ENCODE peak calls at places on chromosomes 11 and 22, in four cellular contexts. C, W, A and P are unnamed samples.
A peak's percentile ranks its signal among the peaks of the same experiment; 100 is the strongest.

GRCh38 chr11:1263036-1263435 is 40.2 kb downstream of the MUC5B start:
- ATAC-seq in C (no peak), W (peak; percentile 24), A (peak; percentile 33), P (peak; percentile 27)

GRCh38 chr11:117989351-117990102 is 3.3 kb downstream of the IL10RA start:
- ATAC-seq in C (no peak), W (no peak), A (no peak), P (no peak)

GRCh38 chr11:93986716-93987115 is 34.4 kb upstream of the HEPHL1 start:
- ATAC-seq in C (peak; percentile 74), W (no peak), A (no peak), P (peak; percentile 85)

GRCh38 chr22:47437110-47437509 is 674.7 kb downstream of the TBC1D22A start:
- ATAC-seq in C (no peak), W (no peak), A (no peak), P (no peak)

GRCh38 chr11:74735566-74735965 is 4.3 kb upstream of the CHRDL2 start:
- ATAC-seq in C (no peak), W (no peak), A (no peak), P (no peak)

GRCh38 chr11:96191752-96192151 is 151.2 kb downstream of the MAML2 start:
- ATAC-seq in C (no peak), W (no peak), A (no peak), P (no peak)

GRCh38 chr22:33806191-33806590 is 114.1 kb downstream of the LARGE1 start:
- ATAC-seq in C (no peak), W (no peak), A (no peak), P (no peak)

GRCh38 chr11:1842149-1843097 is 3.6 kb downstream of the TNNI2 start:
- ATAC-seq in C (no peak), W (no peak), A (no peak), P (no peak)

GRCh38 chr22:49956418-49956770 is 4.2 kb upstream of the PIM3 start:
- ATAC-seq in C (no peak), W (no peak), A (no peak), P (no peak)